ENCODE peak calls at places on chromosomes 1 and 21, in eight cellular contexts. Y is amniotic stem cell, T is HuH-7.5, U is NCI-H1694, K is T-helper 9 cell, L is AG04450, Z is NCI-H345, E is NCI-H748 treated with DMSO at 0.1 percent for 48 hours. W is an unnamed sample.

GRCh38 chr1:194908643-194909042 is 1699.6 kb downstream of the KCNT2 start:
- DNase-seq in Y (no peak), T (no peak), U (no peak), K (no peak), L (peak; percentile 36), Z (no peak), E (no peak), W (no peak)

GRCh38 chr1:205536759-205537361 is 32.4 kb downstream of the CDK18 start:
- DNase-seq in Y (no peak), T (no peak), U (no peak), K (no peak), L (no peak), Z (no peak), E (no peak), W (no peak)

GRCh38 chr1:2239384-2239985 is 11.4 kb downstream of the SKI start:
- DNase-seq in Y (no peak), T (no peak), U (no peak), K (no peak), L (no peak), Z (no peak), E (no peak), W (no peak)

GRCh38 chr21:42642219-42642745 is 11.1 kb upstream of the PDE9A start:
- DNase-seq in Y (no peak), T (no peak), U (no peak), K (no peak), L (no peak), Z (no peak), E (no peak), W (no peak)

GRCh38 chr1:16018749-16019515 is 1.1 kb upstream of the HSPB7 start:
- DNase-seq in Y (no peak), T (no peak), U (no peak), K (no peak), L (no peak), Z (no peak), E (no peak), W (no peak)

GRCh38 chr1:57307382-57307781 is 116.5 kb downstream of the DAB1 start:
- DNase-seq in Y (no peak), T (no peak), U (no peak), K (peak; percentile 62), L (no peak), Z (no peak), E (peak; percentile 41), W (no peak)

GRCh38 chr1:4033732-4034131 is 133.7 kb upstream of the C1orf174 start:
- DNase-seq in Y (no peak), T (no peak), U (no peak), K (no peak), L (no peak), Z (no peak), E (no peak), W (no peak)

GRCh38 chr1:938711-939504 is 15.2 kb downstream of the SAMD11 start:
- DNase-seq in Y (no peak), T (no peak), U (no peak), K (no peak), L (no peak), Z (no peak), E (no peak), W (no peak)

GRCh38 chr21:38380391-38381137 is 117.7 kb downstream of the ERG start:
- DNase-seq in Y (no peak), T (no peak), U (peak; percentile 6), K (no peak), L (no peak), Z (no peak), E (no peak), W (peak; percentile 40)

GRCh38 chr1:69911301-69911801 is 294.0 kb downstream of the LRRC40 start:
- DNase-seq in Y (no peak), T (no peak), U (no peak), K (no peak), L (peak; percentile 3), Z (no peak), E (no peak), W (no peak)

GRCh38 chr1:14784790-14785773 is 186.6 kb downstream of the KAZN start:
- DNase-seq in Y (no peak), T (no peak), U (no peak), K (no peak), L (no peak), Z (no peak), E (no peak), W (no peak)

GRCh38 chr1:184075040-184076029 is 23.8 kb downstream of the TSEN15 start:
- DNase-seq in Y (peak; percentile 35), T (peak; percentile 10), U (peak; percentile 86), K (no peak), L (no peak), Z (peak; percentile 54), E (peak; percentile 15), W (peak; percentile 69)

GRCh38 chr1:232016636-232017035 is 390.0 kb downstream of the DISC1 start:
- DNase-seq in Y (no peak), T (no peak), U (no peak), K (no peak), L (peak; percentile 37), Z (no peak), E (no peak), W (no peak)